ENCODE peak calls at places on chromosome 15, in nine cellular contexts. F, J, R, B, Q, U, Z, D and C are unnamed samples.

GRCh38 chr15:29870495-29871151 is 48.4 kb upstream of the TJP1 start:
- DNase-seq in F (peak), J (no peak), R (no peak), B (no peak), Q (no peak), U (peak), Z (peak), D (no peak), C (no peak)

GRCh38 chr15:73870700-73871408 is 2.5 kb upstream of the TBC1D21 start:
- DNase-seq in F (peak), J (no peak), R (peak), B (no peak), Q (no peak), U (peak), Z (peak), D (peak), C (no peak)

GRCh38 chr15:38814891-38815290 is 250.3 kb upstream of the RASGRP1 start:
- DNase-seq in F (no peak), J (no peak), R (no peak), B (no peak), Q (no peak), U (no peak), Z (no peak), D (no peak), C (no peak)

GRCh38 chr15:65862682-65863081 is 6.6 kb upstream of the RAB11A start:
- DNase-seq in F (no peak), J (peak), R (peak), B (peak), Q (peak), U (peak), Z (peak), D (peak), C (peak)

GRCh38 chr15:93072011-93072410 is 17.0 kb downstream of the RGMA start:
- DNase-seq in F (no peak), J (no peak), R (no peak), B (peak), Q (no peak), U (no peak), Z (peak), D (peak), C (no peak)

GRCh38 chr15:77014137-77015081 is 19.5 kb downstream of the PSTPIP1 start:
- DNase-seq in F (peak), J (peak), R (no peak), B (no peak), Q (no peak), U (no peak), Z (no peak), D (no peak), C (no peak)

GRCh38 chr15:58513681-58514336 is 82.0 kb downstream of the LIPC start:
- DNase-seq in F (no peak), J (no peak), R (no peak), B (no peak), Q (no peak), U (peak), Z (no peak), D (no peak), C (no peak)

GRCh38 chr15:64163662-64164362 is 990 bp upstream of the PPIB start:
- DNase-seq in F (peak), J (no peak), R (no peak), B (no peak), Q (no peak), U (peak), Z (peak), D (peak), C (no peak)

DNA sequence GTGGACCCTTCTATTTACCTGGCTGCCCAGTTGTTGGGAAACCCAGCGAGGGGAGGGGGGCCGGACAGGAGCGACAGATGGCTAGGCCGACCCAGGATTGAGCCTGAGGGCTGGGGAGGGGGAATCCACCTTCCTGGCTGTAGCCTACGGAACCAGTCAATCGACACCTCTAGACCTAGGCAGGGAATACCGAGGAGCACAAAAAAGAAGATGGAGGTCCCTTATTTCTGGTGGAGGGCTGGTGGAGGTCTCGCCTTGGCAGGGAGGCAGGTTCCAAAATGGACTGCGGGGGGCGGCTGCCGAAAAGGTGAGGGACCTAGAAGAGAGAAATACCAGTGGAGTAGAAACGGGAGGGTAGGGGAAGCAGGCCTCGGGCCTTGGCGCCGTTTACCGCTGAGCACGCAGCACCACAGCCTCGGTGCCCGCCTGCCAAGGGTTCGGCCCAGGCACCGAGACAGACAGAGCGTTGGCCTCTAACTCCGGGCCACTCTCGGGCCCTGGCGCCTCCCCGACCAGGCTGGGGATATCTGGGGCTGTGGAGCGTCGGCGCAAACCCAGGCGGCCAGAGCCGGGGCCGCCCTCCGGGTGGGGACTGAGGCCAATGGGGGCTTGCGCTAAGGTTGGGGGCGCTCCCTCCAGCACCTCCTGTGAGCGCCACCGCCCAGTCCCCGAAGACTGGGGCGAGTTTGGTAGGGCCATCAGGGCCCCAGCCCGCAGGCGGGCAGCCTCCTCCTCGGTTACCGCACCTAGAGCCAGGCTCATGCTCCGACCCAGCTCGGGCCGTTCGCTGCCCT is 1.6 kb downstream of the ANKRD63 start:
- DNase-seq in F (peak), J (no peak), R (no peak), B (no peak), Q (no peak), U (no peak), Z (no peak), D (no peak), C (no peak)
- H3K4me3 ChIP-seq in F (peak), J (no peak), R (peak), B (no peak), Q (no peak), U (no peak), Z (no peak), D (no peak), C (no peak)

DNA sequence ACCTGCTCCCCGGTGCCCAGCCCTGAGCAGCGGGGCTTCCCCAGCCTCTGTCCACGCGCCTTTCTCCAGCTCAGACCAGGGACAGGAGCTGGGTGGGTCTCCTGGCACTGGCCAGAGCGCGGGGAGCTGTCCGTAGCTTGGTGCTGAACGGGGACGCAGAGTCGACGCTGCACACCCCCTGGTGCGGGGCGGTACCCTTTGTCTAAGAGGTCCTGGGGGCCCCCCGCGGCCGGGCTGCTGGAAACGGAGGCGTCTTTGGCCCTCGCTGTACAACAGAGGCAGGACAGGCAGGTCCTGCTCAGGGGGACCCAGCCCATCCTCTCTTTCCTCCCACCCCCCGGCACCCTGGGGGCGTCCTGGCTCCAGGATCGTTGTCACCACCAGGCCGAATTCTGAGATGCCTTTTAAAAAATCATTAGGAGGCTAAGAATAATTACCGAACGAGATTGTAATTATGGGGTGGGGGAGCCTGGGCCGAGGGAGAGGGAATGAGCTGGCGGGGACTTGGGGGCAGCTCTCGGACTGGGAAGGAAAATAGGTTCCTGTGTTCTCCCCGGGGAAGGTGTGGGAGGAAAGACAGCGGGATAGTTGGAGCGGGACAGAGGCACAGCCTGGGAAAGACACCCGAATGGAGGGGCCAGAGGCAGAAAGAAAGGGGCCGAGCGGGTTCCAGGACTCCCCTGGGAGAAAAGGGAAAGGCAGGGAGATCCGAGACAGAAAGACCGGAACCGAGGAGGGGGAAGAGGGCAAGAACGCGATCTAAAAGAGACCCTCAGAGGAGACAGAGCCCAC is 4.1 kb upstream of the SKOR1 start:
- DNase-seq in F (peak), J (no peak), R (no peak), B (peak), Q (peak), U (peak), Z (peak), D (peak), C (peak)
- H3K4me3 ChIP-seq in F (no peak), J (no peak), R (no peak), B (no peak), Q (no peak), U (no peak), Z (no peak), D (no peak), C (no peak)

DNA sequence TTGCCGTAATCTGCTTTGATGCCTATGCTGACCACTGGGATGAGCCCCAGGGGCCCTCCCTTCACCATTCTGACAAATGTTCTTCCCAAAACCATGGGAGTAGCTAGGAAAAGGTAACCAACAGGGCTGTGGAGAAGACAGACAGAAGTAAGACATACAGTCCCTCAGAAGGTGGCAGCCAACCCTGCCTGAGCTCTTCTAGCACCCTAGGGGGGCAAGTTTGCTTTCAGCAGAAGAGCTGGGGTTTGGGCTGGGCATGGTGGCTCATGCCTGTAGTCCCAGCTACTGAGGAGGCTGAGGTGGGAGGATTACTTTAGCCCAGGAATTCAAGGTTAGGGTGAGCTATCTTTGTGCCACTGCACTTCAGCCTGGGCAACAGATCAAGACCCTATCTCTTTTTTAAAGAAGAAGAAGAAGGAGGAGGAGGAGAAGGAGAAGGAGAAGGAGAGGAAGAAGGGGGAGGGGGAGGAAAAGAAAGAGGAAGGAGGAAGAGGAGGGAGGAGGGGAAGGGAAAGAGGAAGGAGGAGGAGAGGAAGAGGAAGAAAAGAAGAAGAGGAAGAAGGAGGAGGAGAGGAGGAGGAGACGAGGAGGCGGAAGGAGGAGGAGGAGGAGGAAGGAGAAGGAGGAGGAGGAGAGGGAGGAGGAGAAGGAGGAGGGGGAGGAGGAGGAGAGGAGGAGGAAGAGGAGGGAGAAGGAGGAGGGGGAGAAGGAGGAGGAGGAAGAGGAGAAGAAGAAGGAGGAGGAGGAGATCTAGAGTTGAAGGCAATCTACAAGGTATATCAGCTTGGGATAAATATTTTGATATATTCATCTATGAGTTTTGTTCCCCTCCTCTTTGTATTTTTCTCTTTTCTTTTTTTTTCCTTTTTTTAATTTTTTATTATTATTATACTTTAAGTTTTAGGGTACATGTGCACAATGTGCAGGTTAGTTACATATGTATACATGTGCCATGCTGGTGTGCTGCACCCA is 44.9 kb upstream of the ABHD2 start:
- DNase-seq in F (no peak), J (no peak), R (no peak), B (no peak), Q (no peak), U (no peak), Z (no peak), D (no peak), C (no peak)
- H3K4me3 ChIP-seq in F (no peak), J (no peak), R (no peak), B (no peak), Q (no peak), U (no peak), Z (no peak), D (no peak), C (no peak)

GRCh38 chr15:67051088-67051659 is 14.2 kb upstream of the SMAD3 start:
- DNase-seq in F (peak), J (no peak), R (no peak), B (no peak), Q (no peak), U (no peak), Z (no peak), D (no peak), C (no peak)

GRCh38 chr15:67048281-67049279 is 16.8 kb upstream of the SMAD3 start:
- DNase-seq in F (peak), J (no peak), R (peak), B (peak), Q (no peak), U (no peak), Z (peak), D (peak), C (peak)

GRCh38 chr15:67050062-67050461 is 15.3 kb upstream of the SMAD3 start:
- DNase-seq in F (no peak), J (no peak), R (peak), B (no peak), Q (no peak), U (no peak), Z (peak), D (peak), C (no peak)

GRCh38 chr15:67050522-67051087 is 14.8 kb upstream of the SMAD3 start:
- DNase-seq in F (no peak), J (no peak), R (no peak), B (no peak), Q (no peak), U (no peak), Z (no peak), D (no peak), C (no peak)

GRCh38 chr15:67049351-67050044 is 15.9 kb upstream of the SMAD3 start:
- DNase-seq in F (no peak), J (no peak), R (peak), B (peak), Q (no peak), U (no peak), Z (peak), D (peak), C (peak)
- H3K4me3 ChIP-seq in F (no peak), J (no peak), R (peak), B (no peak), Q (no peak), U (no peak), Z (no peak), D (no peak), C (no peak)

DNA sequence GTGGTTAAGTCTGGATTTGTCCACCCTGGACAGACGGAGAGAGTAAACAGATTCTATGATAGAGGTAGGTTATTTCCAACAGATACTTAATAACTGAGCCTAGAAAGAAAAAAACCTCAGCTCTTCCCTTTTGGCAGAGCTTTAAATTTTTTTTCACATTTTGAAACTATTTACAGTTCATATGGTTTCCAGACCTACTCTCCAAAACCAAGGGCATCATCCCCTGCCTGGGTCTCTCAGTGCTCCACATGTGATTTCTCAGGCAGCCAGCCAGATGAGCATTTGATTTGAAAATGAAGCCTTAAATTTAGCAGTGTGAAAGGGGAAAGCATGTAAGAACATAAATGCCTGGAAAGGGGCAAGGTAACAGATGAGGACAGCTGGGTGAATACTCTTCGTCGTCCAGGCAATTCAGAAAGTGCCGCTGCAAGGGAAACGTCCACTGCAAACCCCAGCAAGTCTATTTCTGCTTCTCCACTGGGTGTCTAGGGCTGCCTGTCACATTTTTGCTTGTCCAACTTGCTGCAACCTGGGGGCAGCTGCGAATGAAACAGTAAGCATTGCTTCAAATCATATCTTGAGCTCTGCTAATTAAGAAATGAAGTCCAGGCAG is 94.7 kb downstream of the ATP8B4 start:
- DNase-seq in F (peak), J (no peak), R (no peak), B (no peak), Q (no peak), U (no peak), Z (peak), D (no peak), C (no peak)
- H3K4me3 ChIP-seq in F (peak), J (no peak), R (no peak), B (no peak), Q (no peak), U (no peak), Z (no peak), D (no peak), C (no peak)